ENCODE peak calls at places on chromosomes 13 and 19, in four cellular contexts. F is MM.1S, K is HCT116, C is IMR-90. A is an unnamed sample.

GRCh38 chr13:109400625-109401257 is 385.6 kb downstream of the IRS2 start:
- DNase-seq in F (no peak), K (no peak), C (no peak), A (no peak)

GRCh38 chr13:76293751-76294150 is 592.5 kb downstream of the KCTD12 start:
- DNase-seq in K (no peak), F (no peak), C (no peak), A (no peak)

GRCh38 chr19:32224371-32225244 is 120.8 kb upstream of the ZNF507 start:
- DNase-seq in C (peak; percentile 15), F (peak; percentile 53), K (no peak), A (peak; percentile 30)

GRCh38 chr13:78169386-78169785 is 250.8 kb upstream of the EDNRB start:
- DNase-seq in C (no peak), K (no peak), F (no peak), A (no peak)

GRCh38 chr13:68152414-68152813 is 922.3 kb upstream of the PCDH9 start:
- DNase-seq in C (no peak), K (no peak), F (no peak), A (no peak)

GRCh38 chr13:113192902-113193301 is 15.6 kb downstream of the PCID2 start:
- DNase-seq in F (no peak), C (peak; percentile 88), K (no peak), A (no peak)

GRCh38 chr13:92187378-92187989 is 789.1 kb downstream of the GPC5 start:
- DNase-seq in K (no peak), C (peak; percentile 27), F (peak; percentile 48), A (peak; percentile 25)

GRCh38 chr13:42740753-42741152 is 40.6 kb upstream of the FAM216B start:
- DNase-seq in K (peak; percentile 7), C (no peak), F (no peak), A (no peak)

GRCh38 chr13:73421310-73421912 is 362.6 kb downstream of the KLF5 start:
- DNase-seq in K (peak; percentile 92), C (peak; percentile 68), F (no peak), A (no peak)

GRCh38 chr13:28492527-28493367 is 2.2 kb downstream of the FLT1 start:
- DNase-seq in C (no peak), F (no peak), K (no peak), A (no peak)

GRCh38 chr19:47613165-47614146 is 4.5 kb downstream of the BICRA start:
- DNase-seq in C (peak; percentile 70), K (no peak), F (no peak), A (peak; percentile 76)

GRCh38 chr13:76942363-76942762 is 5.9 kb upstream of the ACOD1 start:
- DNase-seq in F (no peak), C (no peak), K (no peak), A (no peak)

GRCh38 chr19:55638864-55639359 is 1.9 kb upstream of the ZNF580 start:
- DNase-seq in C (peak; percentile 21), K (no peak), F (peak; percentile 75), A (no peak)

GRCh38 chr13:55816976-55817601 is 1323.6 kb upstream of the PRR20A start:
- DNase-seq in F (no peak), K (no peak), C (no peak), A (no peak)

GRCh38 chr19:51311388-51312257 is at the start of gene IGLON5:
- DNase-seq in K (no peak), C (no peak), F (no peak), A (no peak)

GRCh38 chr19:39413903-39414608 is 1.6 kb downstream of the PLEKHG2 start:
- DNase-seq in C (peak; percentile 28), K (no peak), F (no peak), A (no peak)

GRCh38 chr13:51955281-51955771 is 55.9 kb downstream of the ATP7B start:
- DNase-seq in F (no peak), K (no peak), C (no peak), A (no peak)

GRCh38 chr13:79516590-79516989 is 35.6 kb downstream of the NDFIP2 start:
- DNase-seq in K (no peak), C (no peak), F (no peak), A (no peak)

GRCh38 chr19:55497777-55498176 is 9.5 kb downstream of the SSC5D start:
- DNase-seq in K (no peak), C (no peak), F (no peak), A (no peak)

GRCh38 chr13:37925878-37926473 is 56.4 kb upstream of the TRPC4 start:
- DNase-seq in F (no peak), C (no peak), K (no peak), A (no peak)

GRCh38 chr13:20370815-20371421 is 138.8 kb upstream of the GJB6 start:
- DNase-seq in C (no peak), K (no peak), F (no peak), A (no peak)

GRCh38 chr13:100156786-100157185 is 67.9 kb downstream of the PCCA start:
- DNase-seq in K (no peak), F (no peak), C (no peak), A (no peak)

GRCh38 chr13:30906411-30906990 is 430 bp downstream of the MEDAG start:
- DNase-seq in F (no peak), K (no peak), C (no peak), A (no peak)

GRCh38 chr13:38763446-38764381 is 76.8 kb downstream of the FREM2 start:
- DNase-seq in F (peak; percentile 37), K (no peak), C (peak; percentile 33), A (peak; percentile 22)

GRCh38 chr13:22549126-22549525 is 631.7 kb upstream of the SGCG start:
- DNase-seq in C (no peak), K (no peak), F (no peak), A (no peak)

GRCh38 chr19:46718157-46718933 is 1.4 kb upstream of the PRKD2 start:
- DNase-seq in F (peak; percentile 87), C (no peak), K (no peak), A (no peak)

GRCh38 chr13:20901668-20902437 is 693 bp downstream of the XPO4 start:
- DNase-seq in F (peak; percentile 37), K (peak; percentile 15), C (peak; percentile 13), A (no peak)

GRCh38 chr19:55674459-55674840 is 576 bp upstream of the EPN1 start:
- DNase-seq in F (no peak), C (no peak), K (no peak), A (no peak)

GRCh38 chr19:16380314-16380695 is 55.7 kb downstream of the KLF2 start:
- DNase-seq in F (no peak), K (no peak), C (no peak), A (no peak)

GRCh38 chr13:113155201-113155600 is 3.2 kb upstream of the PROZ start:
- DNase-seq in F (no peak), K (no peak), C (no peak), A (no peak)

DNA sequence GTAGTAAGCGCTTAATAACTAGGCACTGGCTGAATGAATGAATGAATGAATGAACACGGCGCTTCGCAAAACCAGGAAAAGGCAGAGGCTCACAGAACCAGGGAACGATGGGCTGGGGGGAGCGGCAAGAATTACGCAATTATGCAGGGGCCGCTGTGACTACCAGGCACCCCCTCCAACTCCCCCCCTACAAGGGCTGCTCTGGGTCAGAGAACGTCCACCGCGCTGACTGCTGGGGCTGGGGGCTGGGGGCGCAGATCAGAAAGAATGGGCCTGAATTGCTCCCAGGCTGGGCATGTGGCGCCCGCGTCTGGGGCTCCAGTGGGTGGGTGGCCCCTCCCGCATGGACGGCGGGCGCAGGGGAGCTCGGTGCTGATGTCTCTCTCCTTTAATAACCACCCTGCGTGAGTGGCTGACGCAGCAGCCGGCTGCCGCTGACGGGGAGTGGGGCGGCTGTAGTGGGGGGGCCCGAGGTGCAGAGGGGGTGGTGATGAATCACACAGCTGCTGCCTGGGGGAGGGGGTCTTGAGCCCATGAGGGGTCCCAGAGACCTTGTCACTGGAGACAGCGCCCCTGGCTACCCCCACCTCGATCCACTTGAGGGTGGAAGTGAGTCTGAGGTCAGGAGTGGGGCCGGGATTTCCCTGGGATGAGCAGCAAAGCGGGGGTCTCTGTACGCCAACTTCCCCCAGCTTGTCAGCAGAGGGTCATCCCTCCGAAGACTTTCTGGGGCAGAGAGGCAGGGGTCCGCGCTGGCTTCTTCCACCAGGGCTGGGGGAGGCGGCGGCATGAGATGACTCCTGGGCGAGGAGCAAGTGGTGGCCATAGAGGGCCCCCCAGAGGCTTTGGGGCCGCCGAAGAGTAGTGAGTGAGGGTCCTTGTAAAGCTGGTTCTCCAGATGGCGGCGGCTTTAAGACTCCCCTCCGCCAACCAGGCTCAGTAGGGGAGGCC is 1.4 kb upstream of the CIRBP start:
- DNase-seq in C (peak; percentile 60), F (no peak), K (no peak), A (no peak)
- H3K9ac ChIP-seq in C (no peak overlapping the region), F (peak overlapping the region; percentile 6), K (peak overlapping the region; percentile 98), A (peak overlapping the region; percentile 86)

GRCh38 chr13:71754407-71754974 is 112.5 kb downstream of the DACH1 start:
- DNase-seq in F (no peak), K (no peak), C (no peak), A (no peak)

GRCh38 chr13:71758823-71759222 is 108.2 kb downstream of the DACH1 start:
- DNase-seq in C (no peak), F (no peak), K (no peak), A (no peak)

GRCh38 chr13:71760226-71760591 is 106.8 kb downstream of the DACH1 start:
- DNase-seq in F (no peak), K (no peak), C (no peak), A (no peak)

GRCh38 chr13:71759506-71760225 is 107.3 kb downstream of the DACH1 start:
- DNase-seq in C (no peak), K (no peak), F (no peak), A (peak; percentile 33)
- H3K9ac ChIP-seq in C (no peak overlapping the region), K (no peak overlapping the region), F (no peak overlapping the region), A (no peak overlapping the region)

GRCh38 chr13:48775804-48776203 is 122.1 kb downstream of the CYSLTR2 start:
- DNase-seq in C (peak; percentile 97), K (no peak), F (no peak), A (no peak)
- H3K9ac ChIP-seq in C (no peak overlapping the region), K (no peak overlapping the region), F (no peak overlapping the region), A (no peak overlapping the region)

GRCh38 chr13:97648171-97648880 is 214.4 kb downstream of the RAP2A start:
- DNase-seq in F (no peak), C (no peak), K (no peak), A (no peak)
- H3K9ac ChIP-seq in F (no peak overlapping the region), C (no peak overlapping the region), K (no peak overlapping the region), A (no peak overlapping the region)

GRCh38 chr19:19155495-19156219 is 14.4 kb downstream of the MEF2B start:
- DNase-seq in K (no peak), C (no peak), F (no peak), A (no peak)
- H3K9ac ChIP-seq in K (no peak overlapping the region), C (no peak overlapping the region), F (no peak overlapping the region), A (no peak overlapping the region)

DNA sequence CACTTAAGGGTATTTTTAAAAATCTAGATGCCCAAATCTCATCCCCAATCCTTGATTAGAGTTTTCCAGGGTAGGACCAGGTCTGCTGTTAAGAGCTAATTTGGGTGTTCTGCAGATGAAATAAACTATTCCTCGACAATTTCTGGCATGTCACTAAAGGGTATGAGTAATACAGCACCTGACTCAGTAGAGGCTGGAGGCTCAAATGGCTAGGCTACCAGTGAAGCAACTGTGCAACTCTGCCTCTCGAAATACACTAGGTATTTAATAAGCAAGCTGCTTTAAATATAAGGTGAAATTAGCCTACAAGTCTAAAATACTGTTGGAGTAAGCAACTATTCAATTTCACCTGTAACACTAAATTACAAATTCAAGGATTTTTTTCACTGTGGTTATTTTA is 1.5 kb downstream of the RNF6 start:
- DNase-seq in C (peak; percentile 68), K (no peak), F (no peak), A (no peak)
- H3K9ac ChIP-seq in C (no peak overlapping the region), K (peak overlapping the region; percentile 94), F (peak overlapping the region; percentile 96), A (no peak overlapping the region)

A was measured in NT2/D1.